ENCODE peak calls at places on chromosomes 6 and 20, in eight cellular contexts. Y is spleen; E is ascending aorta; X is effector memory CD4-positive, alpha-beta T cell; W is neural progenitor cell; V is hepatocyte; M is A549; R is A673. J is an unnamed sample.

GRCh38 chr6:151065027-151065815 is 174.5 kb upstream of the AKAP12 start:
- DNase-seq in Y (no peak), E (no peak), X (no peak), W (no peak), V (no peak), M (no peak), R (no peak), J (no peak)

GRCh38 chr6:133093957-133094356 is 147.2 kb upstream of the EYA4 start:
- DNase-seq in Y (no peak), E (no peak), X (no peak), W (no peak), V (no peak), M (no peak), R (no peak), J (no peak)

GRCh38 chr20:45257161-45257560 is 2.8 kb upstream of the SLPI start:
- DNase-seq in Y (no peak), E (no peak), X (no peak), W (no peak), V (no peak), M (no peak), R (no peak), J (no peak)

GRCh38 chr6:134199848-134200606 is 117.9 kb downstream of the SGK1 start:
- DNase-seq in Y (no peak), E (no peak), X (no peak), W (no peak), V (no peak), M (no peak), R (no peak), J (no peak)

GRCh38 chr6:126904176-126904575 is 214.3 kb upstream of the RSPO3 start:
- DNase-seq in Y (no peak), E (no peak), X (no peak), W (no peak), V (no peak), M (no peak), R (no peak), J (no peak)

GRCh38 chr6:124879110-124879991 is 82.9 kb upstream of the RNF217 start:
- DNase-seq in Y (no peak), E (no peak), X (no peak), W (no peak), V (no peak), M (no peak), R (no peak), J (no peak)

GRCh38 chr20:60465993-60466682 is 507.9 kb downstream of the CDH26 start:
- DNase-seq in Y (no peak), E (no peak), X (no peak), W (no peak), V (no peak), M (no peak), R (no peak), J (no peak)

GRCh38 chr20:47475419-47476044 is 26.2 kb upstream of the NCOA3 start:
- DNase-seq in Y (no peak), E (no peak), X (no peak), W (no peak), V (no peak), M (no peak), R (no peak), J (no peak)

GRCh38 chr6:76682842-76683241 is 610.4 kb upstream of the IMPG1 start:
- DNase-seq in Y (no peak), E (no peak), X (no peak), W (peak; percentile 13), V (peak; percentile 10), M (no peak), R (peak; percentile 6), J (no peak)

GRCh38 chr6:1701668-1702353 is 92.1 kb downstream of the FOXC1 start:
- DNase-seq in Y (no peak), E (peak; percentile 25), X (no peak), W (peak; percentile 44), V (peak; percentile 15), M (no peak), R (peak; percentile 9), J (peak; percentile 93)

GRCh38 chr20:57834306-57834863 is 124.6 kb upstream of the PMEPA1 start:
- DNase-seq in Y (no peak), E (no peak), X (no peak), W (no peak), V (no peak), M (no peak), R (no peak), J (peak; percentile 30)

GRCh38 chr6:147000545-147001488 is 203.4 kb upstream of the STXBP5 start:
- DNase-seq in Y (no peak), E (no peak), X (no peak), W (no peak), V (peak; percentile 16), M (no peak), R (peak; percentile 24), J (no peak)

GRCh38 chr20:18019068-18019467 is 38.6 kb downstream of the OVOL2 start:
- DNase-seq in Y (peak; percentile 51), E (no peak), X (no peak), W (peak; percentile 56), V (no peak), M (peak; percentile 36), R (peak; percentile 31), J (no peak)

GRCh38 chr6:16731503-16732018 is 29.7 kb downstream of the ATXN1 start:
- DNase-seq in Y (no peak), E (no peak), X (no peak), W (no peak), V (no peak), M (no peak), R (no peak), J (no peak)

GRCh38 chr6:162416307-162416706 is 311.3 kb downstream of the PRKN start:
- DNase-seq in Y (no peak), E (no peak), X (no peak), W (no peak), V (no peak), M (no peak), R (no peak), J (no peak)

DNA sequence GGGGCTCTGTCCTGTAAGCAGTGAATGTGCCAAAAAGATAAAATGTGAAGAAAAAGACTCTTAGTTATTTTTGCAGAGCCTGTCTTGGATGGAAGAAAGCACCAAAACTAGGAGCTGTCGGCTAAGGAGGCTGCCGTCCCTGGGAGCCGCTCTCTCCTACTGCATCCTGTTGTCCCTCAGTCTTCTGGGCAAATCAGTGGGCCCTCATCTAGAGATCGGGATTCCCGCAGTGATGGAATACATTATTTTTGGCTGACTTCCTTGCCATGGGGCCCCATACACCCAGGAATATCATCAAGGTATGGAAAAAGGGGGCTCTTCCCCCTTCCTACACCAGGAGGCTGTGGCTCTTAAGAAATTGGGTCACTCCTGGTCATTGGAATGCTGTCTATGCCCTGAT is 3.2 kb downstream of the TTLL2 start:
- DNase-seq in Y (no peak), E (no peak), X (no peak), W (no peak), V (no peak), M (no peak), R (no peak), J (no peak)
- H3K27ac ChIP-seq in Y (no peak overlapping the region), E (no peak overlapping the region), X (no peak overlapping the region), W (no peak overlapping the region), V (no peak overlapping the region), M (no peak overlapping the region), R (no peak overlapping the region), J (no peak overlapping the region)

GRCh38 chr20:37649017-37649416 is 44.8 kb upstream of the CTNNBL1 start:
- DNase-seq in Y (no peak), E (no peak), X (no peak), W (no peak), V (no peak), M (no peak), R (no peak), J (no peak)

GRCh38 chr20:37650661-37651060 is 43.2 kb upstream of the CTNNBL1 start:
- DNase-seq in Y (no peak), E (no peak), X (no peak), W (peak; percentile 62), V (no peak), M (no peak), R (no peak), J (no peak)

GRCh38 chr20:37647946-37648345 is 45.9 kb upstream of the CTNNBL1 start:
- DNase-seq in Y (no peak), E (no peak), X (no peak), W (no peak), V (no peak), M (no peak), R (no peak), J (no peak)

GRCh38 chr20:37651932-37652331 is 41.9 kb upstream of the CTNNBL1 start:
- DNase-seq in Y (peak; percentile 84), E (no peak), X (no peak), W (peak; percentile 83), V (no peak), M (peak; percentile 18), R (peak; percentile 67), J (peak; percentile 53)

DNA sequence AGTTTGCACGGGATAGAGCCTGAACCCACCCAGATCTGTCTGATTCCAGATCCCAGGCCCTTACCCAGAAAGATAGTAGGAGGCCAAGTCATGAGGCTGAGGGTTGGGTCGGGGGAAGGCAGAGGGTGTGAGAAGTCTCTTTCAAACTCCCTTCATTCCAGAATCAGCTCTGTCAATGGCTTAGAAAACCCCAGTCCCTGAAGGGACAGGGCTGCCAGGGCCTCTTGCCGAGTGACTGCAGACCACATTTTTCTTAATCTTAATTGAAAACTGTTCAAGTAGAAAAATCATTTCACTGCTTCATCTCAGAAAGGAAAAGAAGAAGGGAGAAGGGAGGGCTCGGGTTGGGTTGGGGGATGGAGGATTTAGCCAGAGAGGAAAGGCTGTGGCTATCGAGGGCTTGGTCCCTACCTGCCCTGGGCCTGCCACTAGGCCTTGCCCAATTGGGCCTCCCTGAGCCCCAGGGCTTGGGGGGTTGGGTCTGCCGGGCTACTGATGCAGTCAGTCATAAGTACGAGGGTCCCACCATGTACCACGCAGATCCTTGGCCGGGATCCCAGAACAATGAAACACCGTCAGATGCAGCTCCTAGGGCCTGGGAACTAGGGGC is 44.1 kb upstream of the CTNNBL1 start:
- DNase-seq in Y (no peak), E (no peak), X (no peak), W (peak; percentile 67), V (no peak), M (no peak), R (no peak), J (no peak)
- H3K4me1 ChIP-seq in Y (no peaks in the 10 kb centered on the region), E (no peaks in the 10 kb centered on the region), X (no peaks in the 10 kb centered on the region), W (peaks cover 43% of the 10 kb centered on the region), V (no peaks in the 10 kb centered on the region), M (no peaks in the 10 kb centered on the region), R (no peaks in the 10 kb centered on the region), J (no peaks in the 10 kb centered on the region)

DNA sequence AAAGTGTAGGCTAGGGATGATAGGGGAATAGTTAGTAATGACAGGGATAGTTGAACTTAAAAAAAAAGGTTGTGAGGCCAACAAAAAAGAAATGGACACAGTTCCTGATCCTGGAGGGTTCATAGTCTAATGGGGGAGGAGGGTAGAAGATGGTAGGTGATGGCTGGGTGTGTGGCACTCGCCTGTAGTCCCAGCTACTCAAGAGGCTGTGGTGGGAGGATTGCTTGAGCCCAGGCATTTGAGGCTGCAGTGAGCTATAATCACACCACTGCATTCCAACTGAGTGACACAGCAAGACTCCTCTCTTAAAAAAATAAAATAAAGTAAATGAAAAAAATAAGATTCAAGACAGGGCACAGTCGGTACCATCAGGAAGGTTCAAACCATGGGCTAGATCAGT is 2.4 kb upstream of the MICB start:
- DNase-seq in Y (no peak), E (no peak), X (no peak), W (no peak), V (no peak), M (no peak), R (peak; percentile 16), J (peak; percentile 85)
- H3K4me3 ChIP-seq in Y (no peak overlapping the region), E (peak overlapping the region; percentile 80), X (peak overlapping the region; percentile 72), W (no peak overlapping the region), V (no peak overlapping the region), M (no peak overlapping the region), R (peak overlapping the region; percentile 78), J (peak overlapping the region; percentile 54)

DNA sequence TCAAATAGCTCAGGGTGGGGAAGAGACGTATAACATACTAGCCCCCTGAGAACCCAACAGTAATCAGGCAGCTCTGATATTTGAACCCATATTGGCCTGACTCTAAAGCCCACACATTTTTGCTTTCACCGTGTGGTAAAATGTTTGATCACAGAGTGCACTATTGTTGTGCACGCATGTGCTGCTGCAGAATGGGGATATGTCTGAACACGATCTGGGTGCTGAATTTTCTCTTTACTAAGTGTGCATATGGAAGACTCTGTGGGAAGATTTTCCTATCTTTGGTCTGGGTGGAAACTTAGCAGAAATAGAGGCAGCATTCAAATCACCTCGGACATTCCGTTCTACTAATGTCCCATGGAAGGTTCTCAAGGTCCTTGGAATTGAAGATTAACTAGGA is 800.1 kb downstream of the TFAP2A start:
- DNase-seq in Y (no peak), E (no peak), X (no peak), W (no peak), V (no peak), M (no peak), R (no peak), J (no peak)
- H3K27ac ChIP-seq in Y (no peak overlapping the region), E (no peak overlapping the region), X (no peak overlapping the region), W (no peak overlapping the region), V (no peak overlapping the region), M (no peak overlapping the region), R (no peak overlapping the region), J (no peak overlapping the region)